ENCODE peak calls at places on chromosome 6, in nine cellular contexts. Q is brain microvascular endothelial cell; L is stimulated activated CD8-positive, alpha-beta memory T cell treated with anti-CD3 and anti-CD28 coated beads, Interleukin-15, amount 100 ng/mL, for 24 hours; N is left cardiac atrium; X is HT-29; I is right cardiac atrium; K is mammary epithelial cell; O is CD8-positive, alpha-beta memory T cell; G is H54. J is an unnamed sample.

GRCh38 chr6:126657556-126658129 is 317.7 kb downstream of the CENPW start:
- DNase-seq in Q (peak; percentile 38), L (no peak), N (no peak), X (peak; percentile 38), I (no peak), K (peak; percentile 32), O (no peak), G (no peak), J (peak; percentile 21)

GRCh38 chr6:9257215-9257614 is 821.9 kb upstream of the SLC35B3 start:
- DNase-seq in Q (no peak), L (no peak), N (no peak), X (no peak), I (no peak), K (no peak), O (no peak), G (no peak), J (no peak)

GRCh38 chr6:31966997-31967925 is 4.7 kb downstream of the DXO start:
- DNase-seq in Q (no peak), L (no peak), N (no peak), X (no peak), I (peak; percentile 18), K (no peak), O (no peak), G (no peak), J (no peak)

GRCh38 chr6:129031051-129031599 is 148.2 kb downstream of the LAMA2 start:
- DNase-seq in Q (peak; percentile 40), L (no peak), N (no peak), X (no peak), I (no peak), K (peak; percentile 6), O (no peak), G (no peak), J (no peak)

GRCh38 chr6:116579143-116579542 is 7.8 kb downstream of the RWDD1 start:
- DNase-seq in Q (no peak), L (no peak), N (no peak), X (no peak), I (no peak), K (no peak), O (no peak), G (no peak), J (no peak)

GRCh38 chr6:116229287-116229913 is 24.5 kb downstream of the TSPYL4 start:
- DNase-seq in Q (peak; percentile 95), L (no peak), N (peak; percentile 89), X (no peak), I (peak; percentile 93), K (no peak), O (no peak), G (peak; percentile 47), J (peak; percentile 95)

GRCh38 chr6:113732384-113732966 is 124.7 kb upstream of the MARCKS start:
- DNase-seq in Q (no peak), L (no peak), N (peak; percentile 43), X (no peak), I (peak; percentile 62), K (no peak), O (no peak), G (no peak), J (peak; percentile 16)

GRCh38 chr6:44495036-44495901 is 107.8 kb downstream of the CDC5L start:
- DNase-seq in Q (no peak), L (no peak), N (no peak), X (no peak), I (no peak), K (no peak), O (no peak), G (no peak), J (no peak)

GRCh38 chr6:91144161-91144560 is 557.3 kb upstream of the MAP3K7 start:
- DNase-seq in Q (no peak), L (no peak), N (no peak), X (no peak), I (no peak), K (no peak), O (no peak), G (no peak), J (no peak)

GRCh38 chr6:74606488-74607135 is 599.2 kb downstream of the COL12A1 start:
- DNase-seq in Q (peak; percentile 93), L (no peak), N (no peak), X (no peak), I (no peak), K (peak; percentile 85), O (no peak), G (peak; percentile 4), J (no peak)

GRCh38 chr6:14612016-14612415 is 494.4 kb downstream of the CD83 start:
- DNase-seq in Q (peak; percentile 14), L (no peak), N (no peak), X (no peak), I (no peak), K (peak; percentile 28), O (no peak), G (peak; percentile 18), J (no peak)

GRCh38 chr6:8499540-8499939 is 64.2 kb upstream of the SLC35B3 start:
- DNase-seq in Q (no peak), L (no peak), N (no peak), X (peak; percentile 31), I (no peak), K (peak; percentile 5), O (no peak), G (no peak), J (no peak)

GRCh38 chr6:165573671-165574070 is 89.4 kb downstream of the PDE10A start:
- DNase-seq in Q (peak; percentile 95), L (no peak), N (peak; percentile 70), X (no peak), I (peak; percentile 82), K (no peak), O (no peak), G (no peak), J (peak; percentile 27)

GRCh38 chr6:167567142-167568033 is 242.5 kb downstream of the TTLL2 start:
- DNase-seq in Q (no peak), L (no peak), N (no peak), X (no peak), I (peak; percentile 83), K (no peak), O (no peak), G (no peak), J (peak; percentile 76)

GRCh38 chr6:1792989-1793388 is 183.3 kb downstream of the FOXC1 start:
- DNase-seq in Q (no peak), L (no peak), N (no peak), X (peak; percentile 76), I (no peak), K (peak; percentile 35), O (no peak), G (peak; percentile 26), J (no peak)

GRCh38 chr6:117674503-117674902 is 766 bp upstream of the NUS1 start:
- DNase-seq in Q (no peak), L (no peak), N (no peak), X (no peak), I (no peak), K (no peak), O (no peak), G (no peak), J (no peak)

GRCh38 chr6:150857062-150857905 is 8.2 kb upstream of the MTHFD1L start:
- DNase-seq in Q (peak; percentile 97), L (no peak), N (no peak), X (peak; percentile 54), I (no peak), K (peak; percentile 89), O (no peak), G (no peak), J (no peak)

GRCh38 chr6:48036316-48036715 is 74.7 kb downstream of the PTCHD4 start:
- DNase-seq in Q (peak; percentile 2), L (no peak), N (no peak), X (no peak), I (no peak), K (peak; percentile 84), O (no peak), G (no peak), J (no peak)

GRCh38 chr6:104566411-104566810 is 293.3 kb downstream of the HACE1 start:
- DNase-seq in Q (peak; percentile 52), L (no peak), N (no peak), X (no peak), I (no peak), K (peak; percentile 72), O (no peak), G (no peak), J (no peak)

GRCh38 chr6:132952468-132952867 is 138.1 kb downstream of the RPS12 start:
- DNase-seq in Q (no peak), L (no peak), N (no peak), X (no peak), I (no peak), K (no peak), O (no peak), G (no peak), J (no peak)

GRCh38 chr6:75800708-75801505 is 51.9 kb downstream of the MYO6 start:
- DNase-seq in Q (no peak), L (no peak), N (no peak), X (no peak), I (no peak), K (no peak), O (no peak), G (no peak), J (no peak)

GRCh38 chr6:156869986-156870398 is 92.8 kb downstream of the ARID1B start:
- DNase-seq in Q (no peak), L (no peak), N (no peak), X (no peak), I (no peak), K (no peak), O (no peak), G (no peak), J (no peak)